ENCODE peak calls at places on chromosomes 13 and 19, in ten cellular contexts. X, L, G, F, T, P, K, Y, J and D are unnamed samples.
A peak's percentile ranks its signal among the peaks of the same experiment; 100 is the strongest.

GRCh38 chr19:33064117-33064777 is 441 bp downstream of the RHPN2 start:
- DNase-seq in X (peak; percentile 40), G (no peak), K (peak; percentile 78), F (no peak), P (no peak), J (no peak), L (peak; percentile 30), Y (peak; percentile 45), T (peak; percentile 15), D (peak; percentile 13)

GRCh38 chr19:54172413-54172763 is 572 bp downstream of the TMC4 start:
- DNase-seq in G (no peak), X (no peak), P (no peak), T (no peak), Y (no peak), J (no peak), L (no peak), F (no peak), K (no peak), D (no peak)

GRCh38 chr13:47679391-47679790 is 321.7 kb downstream of the SUCLA2 start:
- DNase-seq in J (no peak), T (no peak), F (no peak), Y (no peak), K (no peak), X (no peak), L (no peak), G (no peak), P (no peak), D (no peak)

GRCh38 chr13:112821340-112822055 is 131.7 kb downstream of the ATP11A start:
- DNase-seq in G (no peak), P (no peak), K (peak; percentile 4), Y (no peak), T (no peak), X (no peak), F (no peak), L (no peak), J (no peak), D (no peak)

GRCh38 chr13:44159633-44160279 is 213.9 kb upstream of the SERP2 start:
- DNase-seq in J (no peak), L (no peak), G (peak; percentile 29), K (no peak), Y (no peak), X (no peak), F (no peak), P (no peak), T (no peak), D (no peak)

GRCh38 chr13:85728831-85729230 is 70.4 kb downstream of the SLITRK6 start:
- DNase-seq in L (no peak), Y (no peak), G (no peak), X (no peak), T (no peak), J (no peak), K (no peak), P (no peak), F (no peak), D (no peak)

GRCh38 chr13:54387607-54388006 is 1359.0 kb downstream of the OLFM4 start:
- DNase-seq in F (no peak), K (no peak), J (no peak), Y (peak; percentile 24), T (no peak), P (no peak), L (no peak), X (no peak), G (no peak), D (no peak)

GRCh38 chr13:110869805-110870706 is 44.8 kb downstream of the ANKRD10 start:
- DNase-seq in P (peak; percentile 99), X (no peak), L (peak; percentile 28), G (peak; percentile 100), F (no peak), K (peak; percentile 49), T (no peak), J (peak; percentile 99), Y (peak; percentile 89), D (no peak)

GRCh38 chr13:51620165-51620983 is 36.1 kb downstream of the WDFY2 start:
- DNase-seq in J (no peak), K (no peak), X (no peak), L (no peak), F (no peak), Y (no peak), T (no peak), P (no peak), G (no peak), D (no peak)

GRCh38 chr13:27023385-27023784 is 148.2 kb downstream of the USP12 start:
- DNase-seq in L (no peak), Y (no peak), K (no peak), T (no peak), P (no peak), G (no peak), F (no peak), X (no peak), J (no peak), D (no peak)

GRCh38 chr13:111245781-111246384 is 74.6 kb upstream of the TEX29 start:
- DNase-seq in Y (no peak), F (no peak), L (no peak), K (no peak), X (no peak), T (no peak), J (no peak), P (no peak), G (no peak), D (no peak)

GRCh38 chr13:34913040-34913439 is 29.0 kb upstream of the NBEA start:
- DNase-seq in Y (peak; percentile 84), T (no peak), K (peak; percentile 34), P (no peak), G (no peak), X (no peak), F (no peak), J (no peak), L (no peak), D (no peak)

GRCh38 chr13:68715651-68716050 is 1392.0 kb upstream of the ATXN8OS start:
- DNase-seq in Y (no peak), L (no peak), T (no peak), G (no peak), K (no peak), F (no peak), P (no peak), J (no peak), X (no peak), D (no peak)

GRCh38 chr19:52211203-52211602 is 21.4 kb downstream of the PPP2R1A start:
- DNase-seq in P (no peak), X (no peak), F (no peak), T (no peak), K (no peak), L (no peak), G (no peak), J (no peak), Y (no peak), D (no peak)

GRCh38 chr19:1850809-1851544 is 2.7 kb upstream of the REXO1 start:
- DNase-seq in P (no peak), L (no peak), X (peak; percentile 34), T (peak; percentile 32), Y (peak; percentile 44), G (no peak), K (no peak), F (no peak), J (no peak), D (no peak)

GRCh38 chr13:74026753-74027152 is 107.5 kb downstream of the KLF12 start:
- DNase-seq in G (no peak), J (no peak), X (peak; percentile 64), P (no peak), K (peak; percentile 53), L (peak; percentile 63), T (peak; percentile 83), Y (peak; percentile 96), F (no peak), D (peak; percentile 88)

GRCh38 chr13:100075700-100076587 is 12.9 kb upstream of the PCCA start:
- DNase-seq in X (no peak), L (no peak), J (no peak), T (no peak), Y (no peak), P (no peak), G (no peak), K (no peak), F (peak; percentile 67), D (no peak)

GRCh38 chr19:35292421-35292820 is 460 bp downstream of the MAG start:
- DNase-seq in K (no peak), L (no peak), F (no peak), J (no peak), T (no peak), X (no peak), Y (no peak), G (no peak), P (no peak), D (no peak)

GRCh38 chr13:84445776-84446175 is 563.5 kb upstream of the SLITRK1 start:
- DNase-seq in T (no peak), J (no peak), L (no peak), F (no peak), K (no peak), P (no peak), X (no peak), Y (no peak), G (no peak), D (no peak)

GRCh38 chr19:10691883-10692282 is 9.4 kb upstream of the QTRT1 start:
- DNase-seq in T (no peak), L (no peak), X (no peak), P (no peak), J (no peak), Y (no peak), F (no peak), K (no peak), G (no peak), D (no peak)